ENCODE peak calls at places on chromosomes 11 and 22, in eight cellular contexts. E, A, C, X, M, W, T and F are unnamed samples.

GRCh38 chr11:35321111-35321510 is 98.2 kb downstream of the SLC1A2 start:
- DNase-seq in E (no peak), A (peak), C (no peak), X (no peak), M (no peak), W (no peak), T (no peak), F (no peak)

GRCh38 chr11:3903207-3903896 is 47.9 kb downstream of the STIM1 start:
- DNase-seq in E (no peak), A (no peak), C (no peak), X (no peak), M (no peak), W (no peak), T (peak), F (no peak)

GRCh38 chr11:102734650-102735049 is 9.9 kb upstream of the MMP8 start:
- DNase-seq in E (no peak), A (no peak), C (no peak), X (no peak), M (no peak), W (no peak), T (peak), F (no peak)

GRCh38 chr11:69654660-69655478 is 13.9 kb downstream of the CCND1 start:
- DNase-seq in E (no peak), A (no peak), C (no peak), X (peak), M (peak), W (peak), T (no peak), F (no peak)

GRCh38 chr11:61294717-61295595 is at the start of gene VWCE:
- DNase-seq in E (peak), A (peak), C (no peak), X (peak), M (peak), W (peak), T (peak), F (no peak)

GRCh38 chr22:40178417-40179409 is 988 bp downstream of the TNRC6B start:
- DNase-seq in E (peak), A (peak), C (no peak), X (no peak), M (no peak), W (peak), T (peak), F (no peak)

GRCh38 chr11:60938500-60938899 is 13.5 kb downstream of the SLC15A3 start:
- DNase-seq in E (no peak), A (no peak), C (no peak), X (no peak), M (no peak), W (no peak), T (no peak), F (no peak)

GRCh38 chr22:20741634-20742581 is 32.0 kb upstream of the SERPIND1 start:
- DNase-seq in E (peak), A (peak), C (no peak), X (no peak), M (no peak), W (peak), T (peak), F (no peak)

GRCh38 chr11:34899633-34900016 is 16.6 kb downstream of the APIP start:
- DNase-seq in E (no peak), A (peak), C (no peak), X (no peak), M (no peak), W (no peak), T (no peak), F (no peak)

GRCh38 chr22:21933899-21934298 is 18.7 kb downstream of the PPM1F start:
- DNase-seq in E (no peak), A (no peak), C (no peak), X (no peak), M (no peak), W (no peak), T (no peak), F (no peak)

GRCh38 chr11:75400110-75400865 is 970 bp downstream of the RPS3 start:
- DNase-seq in E (peak), A (peak), C (no peak), X (no peak), M (no peak), W (peak), T (peak), F (no peak)

GRCh38 chr11:119347242-119347641 is 737 bp upstream of the MFRP start:
- DNase-seq in E (no peak), A (no peak), C (no peak), X (no peak), M (no peak), W (no peak), T (peak), F (no peak)

GRCh38 chr11:117706322-117706814 is 90.6 kb downstream of the DSCAML1 start:
- DNase-seq in E (no peak), A (no peak), C (no peak), X (no peak), M (no peak), W (no peak), T (no peak), F (no peak)

GRCh38 chr11:76623171-76623883 is 47.2 kb downstream of the LRRC32 start:
- DNase-seq in E (peak), A (no peak), C (no peak), X (no peak), M (no peak), W (peak), T (peak), F (no peak)

GRCh38 chr11:86172894-86173293 is 71.7 kb upstream of the EED start:
- DNase-seq in E (peak), A (no peak), C (no peak), X (no peak), M (no peak), W (peak), T (peak), F (no peak)

GRCh38 chr22:19675428-19675827 is 38.9 kb upstream of the SEPTIN5 start:
- DNase-seq in E (no peak), A (no peak), C (no peak), X (no peak), M (no peak), W (no peak), T (no peak), F (no peak)

GRCh38 chr11:13939952-13940610 is 22.4 kb upstream of the SPON1 start:
- DNase-seq in E (no peak), A (no peak), C (no peak), X (no peak), M (no peak), W (no peak), T (peak), F (no peak)

GRCh38 chr11:111162306-111162705 is 83.2 kb upstream of the POU2AF2 start:
- DNase-seq in E (peak), A (no peak), C (peak), X (no peak), M (no peak), W (peak), T (peak), F (no peak)

GRCh38 chr11:43922295-43922648 is 20.2 kb upstream of the C11orf96 start:
- DNase-seq in E (no peak), A (no peak), C (no peak), X (no peak), M (no peak), W (no peak), T (no peak), F (no peak)

GRCh38 chr22:19566599-19567382 is 42.6 kb upstream of the CLDN5 start:
- DNase-seq in E (no peak), A (no peak), C (no peak), X (peak), M (no peak), W (no peak), T (no peak), F (no peak)

GRCh38 chr11:1727861-1728260 is 22.5 kb downstream of the IFITM10 start:
- DNase-seq in E (no peak), A (no peak), C (no peak), X (no peak), M (no peak), W (no peak), T (no peak), F (no peak)

GRCh38 chr11:14372011-14372410 is 13.0 kb upstream of the RRAS2 start:
- DNase-seq in E (no peak), A (no peak), C (no peak), X (no peak), M (no peak), W (no peak), T (no peak), F (no peak)

GRCh38 chr11:1054143-1055108 is 17.9 kb upstream of the MUC6 start:
- DNase-seq in E (peak), A (no peak), C (no peak), X (peak), M (no peak), W (no peak), T (peak), F (no peak)

GRCh38 chr11:64762916-64763803 is 3.4 kb upstream of the PYGM start:
- DNase-seq in E (peak), A (peak), C (no peak), X (peak), M (no peak), W (peak), T (peak), F (no peak)

GRCh38 chr22:38214248-38215056 is 12.7 kb downstream of the MAFF start:
- DNase-seq in E (peak), A (peak), C (no peak), X (peak), M (peak), W (peak), T (peak), F (no peak)

DNA sequence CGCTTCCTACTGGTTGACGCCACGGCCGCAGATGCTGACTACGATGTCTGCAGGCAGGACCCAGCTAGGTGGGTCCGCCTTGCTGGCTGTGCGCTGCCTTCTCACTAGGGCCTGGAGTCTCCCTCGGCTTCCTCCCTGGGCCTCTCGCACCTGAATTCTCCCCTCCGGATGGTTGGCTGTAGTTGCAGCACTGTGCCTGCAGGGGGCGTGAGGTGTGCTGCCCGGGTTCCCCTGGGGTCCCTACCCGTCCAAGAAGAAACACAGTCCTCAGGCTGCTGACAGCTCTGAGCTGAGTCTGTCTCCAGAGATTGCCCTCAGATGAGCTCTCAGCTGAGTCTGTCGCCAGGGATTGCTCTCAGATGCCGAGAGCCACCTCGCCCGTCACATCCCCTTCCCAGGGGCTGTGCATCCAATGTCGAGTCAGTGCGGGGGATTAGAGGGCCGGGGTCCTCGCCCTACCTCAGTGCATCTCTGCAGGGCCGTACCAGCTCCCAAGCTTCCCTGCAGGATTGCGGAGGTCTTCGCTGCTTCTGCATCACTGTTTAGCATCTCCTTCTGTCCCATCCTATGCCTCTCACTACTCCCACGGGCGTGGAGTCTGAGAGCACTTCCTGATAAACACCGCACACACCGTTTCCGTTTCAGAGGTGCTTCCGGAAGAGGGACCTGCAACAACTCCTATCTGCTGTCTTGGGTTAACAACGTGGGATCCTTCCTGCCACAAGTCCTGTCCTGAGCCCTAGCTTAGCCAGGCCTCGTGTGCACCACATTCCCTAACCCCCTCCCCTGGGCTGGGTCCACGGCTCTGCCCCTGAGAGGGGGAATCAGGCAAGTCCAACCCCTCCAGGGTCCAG is 196.9 kb downstream of the CSNK2A3 start:
- DNase-seq in E (no peak), A (peak), C (no peak), X (no peak), M (no peak), W (no peak), T (no peak), F (no peak)
- TF ChIP-seq CTCF in E (peak), A (peak), C (peak), X (peak), M (no peak), W (peak), T (peak), F (peak)

GRCh38 chr11:44948155-44948554 is 2.5 kb downstream of the TP53I11 start:
- DNase-seq in E (no peak), A (no peak), C (no peak), X (no peak), M (no peak), W (no peak), T (no peak), F (no peak)
- H3K4me3 ChIP-seq in E (no peak), A (no peak), C (no peak), X (no peak), M (no peak), W (no peak), T (no peak), F (no peak)

GRCh38 chr22:43838161-43838560 is 24.2 kb downstream of the SULT4A1 start:
- DNase-seq in E (no peak), A (no peak), C (no peak), X (peak), M (no peak), W (no peak), T (no peak), F (no peak)

GRCh38 chr22:43839781-43840180 is 22.5 kb downstream of the SULT4A1 start:
- DNase-seq in E (no peak), A (no peak), C (no peak), X (peak), M (peak), W (no peak), T (no peak), F (no peak)

GRCh38 chr22:43840431-43840830 is 21.9 kb downstream of the SULT4A1 start:
- DNase-seq in E (no peak), A (no peak), C (no peak), X (no peak), M (peak), W (no peak), T (no peak), F (no peak)

GRCh38 chr22:43837666-43838065 is 24.6 kb downstream of the SULT4A1 start:
- DNase-seq in E (peak), A (no peak), C (no peak), X (peak), M (peak), W (no peak), T (no peak), F (no peak)

GRCh38 chr22:43838571-43839307 is 23.6 kb downstream of the SULT4A1 start:
- DNase-seq in E (no peak), A (no peak), C (no peak), X (peak), M (no peak), W (no peak), T (no peak), F (no peak)
- TF ChIP-seq CTCF in E (no peak), A (no peak), C (no peak), X (no peak), M (no peak), W (no peak), T (no peak), F (no peak)

GRCh38 chr22:49964493-49965290 is 4.1 kb downstream of the PIM3 start:
- DNase-seq in E (no peak), A (no peak), C (no peak), X (peak), M (no peak), W (no peak), T (no peak), F (no peak)
- H3K4me3 ChIP-seq in E (no peak), A (no peak), C (no peak), X (peak), M (no peak), W (no peak), T (no peak), F (no peak)

GRCh38 chr22:41237036-41237706 is 3.6 kb downstream of the CHADL start:
- DNase-seq in E (no peak), A (no peak), C (no peak), X (no peak), M (no peak), W (no peak), T (no peak), F (no peak)
- TF ChIP-seq CTCF in E (no peak), A (no peak), C (no peak), X (no peak), M (no peak), W (no peak), T (no peak), F (no peak)

GRCh38 chr22:43289551-43289963 is 53.6 kb downstream of the SCUBE1 start:
- DNase-seq in E (peak), A (no peak), C (no peak), X (no peak), M (no peak), W (no peak), T (peak), F (no peak)
- H3K4me3 ChIP-seq in E (peak), A (no peak), C (peak), X (peak), M (no peak), W (no peak), T (peak), F (peak)

GRCh38 chr11:55707029-55707428 is 45.0 kb downstream of the OR4C6 start:
- DNase-seq in E (peak), A (no peak), C (no peak), X (no peak), M (no peak), W (peak), T (peak), F (no peak)
- TF ChIP-seq CTCF in E (peak), A (peak), C (peak), X (peak), M (peak), W (peak), T (peak), F (peak)